ENCODE peak calls at places on chromosomes 3 and 15, in eight cellular contexts. Q is thoracic aorta; H is endodermal cell; M is hepatocyte; I is CD8-positive, alpha-beta T cell; K is tibial nerve; X is upper lobe of right lung; T is A549. E is an unnamed sample.

GRCh38 chr3:13282986-13283876 is 136.9 kb downstream of the NUP210 start:
- DNase-seq in Q (no peak), H (peak; percentile 91), M (peak; percentile 52), I (no peak), K (no peak), X (peak; percentile 30), T (peak; percentile 63), E (peak; percentile 15)

GRCh38 chr15:78211189-78211921 is 23.0 kb downstream of the ACSBG1 start:
- DNase-seq in Q (no peak), H (peak; percentile 53), M (no peak), I (no peak), K (no peak), X (no peak), T (peak; percentile 20), E (no peak)

GRCh38 chr3:8886556-8886955 is 76.7 kb downstream of the RAD18 start:
- DNase-seq in Q (no peak), H (no peak), M (no peak), I (no peak), K (no peak), X (no peak), T (no peak), E (no peak)

GRCh38 chr3:110296885-110297284 is 774.7 kb upstream of the NECTIN3 start:
- DNase-seq in Q (no peak), H (no peak), M (no peak), I (no peak), K (no peak), X (no peak), T (no peak), E (no peak)

GRCh38 chr3:48926425-48927392 is 8.1 kb downstream of the ARIH2 start:
- DNase-seq in Q (no peak), H (no peak), M (peak; percentile 13), I (no peak), K (no peak), X (no peak), T (no peak), E (peak; percentile 29)

GRCh38 chr3:38476157-38476756 is 19.9 kb upstream of the EXOG start:
- DNase-seq in Q (no peak), H (no peak), M (no peak), I (no peak), K (no peak), X (no peak), T (no peak), E (no peak)

GRCh38 chr3:139574026-139574947 is 34.7 kb upstream of the RBP1 start:
- DNase-seq in Q (no peak), H (no peak), M (no peak), I (no peak), K (peak; percentile 18), X (no peak), T (no peak), E (no peak)

GRCh38 chr3:23389089-23389488 is 186.0 kb downstream of the UBE2E2 start:
- DNase-seq in Q (no peak), H (peak; percentile 61), M (no peak), I (no peak), K (no peak), X (no peak), T (peak; percentile 16), E (peak; percentile 72)

GRCh38 chr3:4736284-4736861 is 242.9 kb upstream of the BHLHE40 start:
- DNase-seq in Q (no peak), H (no peak), M (peak; percentile 64), I (no peak), K (no peak), X (peak; percentile 82), T (no peak), E (peak; percentile 93)

GRCh38 chr3:132242790-132243189 is 74.4 kb upstream of the ACP3 start:
- DNase-seq in Q (no peak), H (no peak), M (no peak), I (no peak), K (no peak), X (no peak), T (no peak), E (no peak)

GRCh38 chr3:155129396-155129795 is 49.3 kb downstream of the MME start:
- DNase-seq in Q (no peak), H (no peak), M (no peak), I (no peak), K (no peak), X (no peak), T (no peak), E (no peak)

GRCh38 chr15:58467722-58468436 is 36.1 kb downstream of the LIPC start:
- DNase-seq in Q (no peak), H (no peak), M (no peak), I (no peak), K (no peak), X (no peak), T (no peak), E (no peak)

GRCh38 chr3:24048843-24049242 is 103.8 kb downstream of the NR1D2 start:
- DNase-seq in Q (no peak), H (no peak), M (no peak), I (no peak), K (no peak), X (no peak), T (no peak), E (peak; percentile 47)

GRCh38 chr3:12286927-12287726 is 1.7 kb upstream of the PPARG start:
- DNase-seq in Q (no peak), H (peak; percentile 76), M (peak; percentile 72), I (no peak), K (no peak), X (peak; percentile 74), T (peak; percentile 22), E (no peak)

GRCh38 chr3:194089357-194090177 is 46.4 kb upstream of the HES1 start:
- DNase-seq in Q (peak; percentile 26), H (peak; percentile 91), M (peak; percentile 87), I (no peak), K (peak; percentile 64), X (peak; percentile 88), T (peak; percentile 94), E (peak; percentile 100)

GRCh38 chr3:52453496-52454234 is at the start of gene TNNC1:
- DNase-seq in Q (no peak), H (peak; percentile 88), M (peak; percentile 71), I (no peak), K (no peak), X (peak; percentile 81), T (no peak), E (no peak)

GRCh38 chr3:174318146-174318545 is 541.0 kb upstream of the NAALADL2 start:
- DNase-seq in Q (no peak), H (no peak), M (peak; percentile 8), I (no peak), K (no peak), X (no peak), T (no peak), E (peak; percentile 13)

GRCh38 chr15:56341201-56341600 is 24.0 kb upstream of the TEX9 start:
- DNase-seq in Q (no peak), H (no peak), M (no peak), I (no peak), K (no peak), X (no peak), T (no peak), E (peak; percentile 87)

GRCh38 chr3:111616417-111617105 is 21.4 kb upstream of the ZBED2 start:
- DNase-seq in Q (no peak), H (no peak), M (peak; percentile 9), I (peak; percentile 63), K (no peak), X (no peak), T (peak; percentile 59), E (peak; percentile 60)

GRCh38 chr3:152754303-152754702 is 80.6 kb upstream of the P2RY1 start:
- DNase-seq in Q (no peak), H (no peak), M (no peak), I (no peak), K (no peak), X (no peak), T (no peak), E (no peak)

DNA sequence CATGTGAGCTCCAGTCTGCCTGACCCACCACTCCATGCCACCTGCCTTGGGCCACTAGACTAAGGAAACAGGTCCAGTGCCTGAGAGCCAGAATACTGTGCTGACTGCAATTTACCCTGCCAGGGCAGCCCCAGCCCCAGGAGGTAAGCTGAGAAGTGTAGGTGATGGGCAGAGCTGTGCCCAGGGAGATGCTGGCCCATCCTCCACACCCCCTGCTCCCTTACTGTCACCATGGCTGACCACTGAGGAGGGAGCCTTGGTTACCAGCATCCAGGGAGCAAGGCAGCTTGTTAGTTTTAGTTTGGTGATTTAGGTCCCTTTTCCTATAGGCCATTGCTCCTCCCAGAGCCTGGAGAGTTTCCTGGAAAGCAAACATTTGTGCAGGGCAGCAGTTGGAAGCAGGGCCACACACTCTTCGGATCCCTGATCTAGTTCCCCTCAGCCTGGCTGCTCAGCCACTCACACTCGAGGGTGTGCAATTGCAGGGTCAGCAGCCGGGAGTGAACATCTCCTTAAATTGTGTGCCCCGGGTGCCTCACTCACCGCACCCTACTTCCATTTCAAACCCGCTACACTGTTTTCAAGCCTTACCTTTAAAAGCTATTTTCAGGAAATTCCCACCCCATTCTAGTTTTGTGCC is 2.0 kb downstream of the GALNT15 start:
- DNase-seq in Q (no peak), H (peak; percentile 38), M (no peak), I (no peak), K (no peak), X (no peak), T (no peak), E (no peak)
- H3K4me3 ChIP-seq in Q (peak overlapping the region; percentile 65), H (no peak overlapping the region), M (no peak overlapping the region), I (no peak overlapping the region), K (peak overlapping the region; percentile 37), X (peak overlapping the region; percentile 40), T (no peak overlapping the region), E (no peak overlapping the region)

GRCh38 chr3:190404715-190405114 is 16.8 kb downstream of the CLDN16 start:
- DNase-seq in Q (no peak), H (peak; percentile 61), M (no peak), I (no peak), K (no peak), X (no peak), T (no peak), E (peak; percentile 36)

GRCh38 chr3:190401943-190402342 is 14.0 kb downstream of the CLDN16 start:
- DNase-seq in Q (no peak), H (no peak), M (no peak), I (no peak), K (no peak), X (no peak), T (no peak), E (no peak)

DNA sequence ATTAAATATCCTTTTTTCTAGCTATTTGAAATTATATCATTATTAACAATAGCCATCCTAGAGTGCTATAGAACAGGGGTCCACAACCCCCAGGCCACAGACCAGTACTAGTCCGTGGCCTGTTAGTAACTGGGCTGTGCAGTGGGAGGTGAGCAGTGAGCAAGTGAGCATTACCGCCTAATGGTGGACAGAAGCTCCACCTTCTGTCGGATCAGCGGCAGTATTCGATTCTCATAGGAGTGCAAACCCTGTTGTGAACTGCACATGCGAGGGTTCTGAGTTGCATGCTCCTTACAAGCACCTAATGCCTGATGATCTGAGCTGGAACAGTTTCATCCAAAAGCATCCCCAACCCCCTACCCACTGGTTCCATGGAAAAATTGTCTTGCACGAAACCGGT is 11.7 kb downstream of the CLDN16 start:
- DNase-seq in Q (no peak), H (no peak), M (no peak), I (no peak), K (no peak), X (no peak), T (no peak), E (no peak)
- TF ChIP-seq CTCF in Q (no peak), H (no peak), M (no peak), I (no peak), K (no peak), X (no peak), T (no peak), E (no peak)

GRCh38 chr15:96323250-96324162 is 7.0 kb upstream of the NR2F2 start:
- DNase-seq in Q (no peak), H (no peak), M (no peak), I (no peak), K (no peak), X (no peak), T (no peak), E (peak; percentile 15)
- H3K4me3 ChIP-seq in Q (peak overlapping the region; percentile 78), H (peak overlapping the region; percentile 77), M (no peak overlapping the region), I (no peak overlapping the region), K (peak overlapping the region; percentile 56), X (peak overlapping the region; percentile 65), T (no peak overlapping the region), E (peak overlapping the region; percentile 15)

GRCh38 chr15:51163843-51164242 is 69.1 kb upstream of the TNFAIP8L3 start:
- DNase-seq in Q (no peak), H (peak; percentile 57), M (no peak), I (no peak), K (no peak), X (no peak), T (no peak), E (no peak)
- TF ChIP-seq CTCF in Q (no peak), H (peak; percentile 54), M (no peak), I (no peak), K (no peak), X (peak; percentile 5), T (no peak), E (no peak)